ENCODE peak calls at places on chromosomes 12 and 14, in six cellular contexts. I is K562, X is HepG2, B is GM12878, T is GM12891, W is H1. U is an unnamed sample.

GRCh38 chr14:92154283-92154942 is 32.6 kb downstream of the CPSF2 start:
- DNase-seq in I (no peak), X (peak), B (no peak), T (no peak), W (no peak), U (no peak)

GRCh38 chr12:124633269-124633953 is 66.0 kb upstream of the NCOR2 start:
- DNase-seq in I (no peak), X (no peak), B (no peak), T (no peak), W (no peak), U (no peak)

GRCh38 chr14:76348898-76349297 is 27.0 kb upstream of the ESRRB start:
- DNase-seq in I (no peak), X (no peak), B (no peak), T (no peak), W (peak), U (no peak)

GRCh38 chr12:52278931-52279682 is 4.7 kb downstream of the KRT86 start:
- DNase-seq in I (peak), X (peak), B (no peak), T (peak), W (peak), U (peak)

GRCh38 chr14:66476964-66477363 is 9.2 kb upstream of the CCDC196 start:
- DNase-seq in I (peak), X (no peak), B (no peak), T (no peak), W (no peak), U (no peak)

GRCh38 chr12:112261559-112261958 is 120.7 kb downstream of the HECTD4 start:
- DNase-seq in I (peak), X (peak), B (no peak), T (no peak), W (no peak), U (no peak)

GRCh38 chr12:79407671-79408622 is 282.8 kb downstream of the PAWR start:
- DNase-seq in I (no peak), X (peak), B (peak), T (no peak), W (peak), U (no peak)

GRCh38 chr14:36256131-36256801 is 64.2 kb downstream of the MBIP start:
- DNase-seq in I (no peak), X (no peak), B (no peak), T (no peak), W (no peak), U (no peak)

GRCh38 chr12:87152841-87153528 is 876.2 kb downstream of the C12orf50 start:
- DNase-seq in I (no peak), X (no peak), B (no peak), T (no peak), W (no peak), U (no peak)

GRCh38 chr12:131779027-131779426 is 49.2 kb upstream of the MMP17 start:
- DNase-seq in I (no peak), X (no peak), B (no peak), T (no peak), W (no peak), U (no peak)

GRCh38 chr14:30214456-30215090 is 286.9 kb upstream of the PRKD1 start:
- DNase-seq in I (peak), X (peak), B (peak), T (no peak), W (no peak), U (no peak)

GRCh38 chr14:30375280-30375892 is 183.6 kb upstream of the G2E3 start:
- DNase-seq in I (peak), X (peak), B (no peak), T (peak), W (peak), U (no peak)

GRCh38 chr12:121649819-121650353 is 19.6 kb downstream of the MORN3 start:
- DNase-seq in I (peak), X (no peak), B (no peak), T (no peak), W (no peak), U (no peak)

GRCh38 chr12:24853588-24853987 is 95.3 kb downstream of the BCAT1 start:
- DNase-seq in I (peak), X (no peak), B (no peak), T (no peak), W (no peak), U (no peak)
- TF ChIP-seq TAF1 in I (no peak), X (no peak), B (no peak), T (no peak), W (no peak), U (no peak)

GRCh38 chr14:88831285-88831684 is 6.8 kb downstream of the TTC8 start:
- DNase-seq in I (no peak), X (no peak), B (no peak), T (no peak), W (no peak), U (no peak)
- TF ChIP-seq POLR2AphosphoS5 in I (no peak), X (no peak), B (no peak), T (no peak), W (no peak), U (no peak)

GRCh38 chr14:21026251-21026987 is 1.6 kb upstream of the NDRG2 start:
- DNase-seq in I (peak), X (no peak), B (no peak), T (no peak), W (no peak), U (no peak)
- TF ChIP-seq POLR2A in I (no peak), X (no peak), B (no peak), T (no peak), W (no peak), U (no peak)

GRCh38 chr12:104133861-104134260 is 4.1 kb downstream of the NFYB start:
- DNase-seq in I (no peak), X (no peak), B (no peak), T (no peak), W (no peak), U (no peak)

GRCh38 chr12:104131609-104132008 is 6.4 kb downstream of the NFYB start:
- DNase-seq in I (no peak), X (peak), B (no peak), T (no peak), W (no peak), U (no peak)

GRCh38 chr12:104134882-104135281 is 3.1 kb downstream of the NFYB start:
- DNase-seq in I (no peak), X (no peak), B (no peak), T (no peak), W (no peak), U (no peak)

GRCh38 chr12:104130760-104131159 is 7.2 kb downstream of the NFYB start:
- DNase-seq in I (no peak), X (no peak), B (no peak), T (no peak), W (no peak), U (no peak)

DNA sequence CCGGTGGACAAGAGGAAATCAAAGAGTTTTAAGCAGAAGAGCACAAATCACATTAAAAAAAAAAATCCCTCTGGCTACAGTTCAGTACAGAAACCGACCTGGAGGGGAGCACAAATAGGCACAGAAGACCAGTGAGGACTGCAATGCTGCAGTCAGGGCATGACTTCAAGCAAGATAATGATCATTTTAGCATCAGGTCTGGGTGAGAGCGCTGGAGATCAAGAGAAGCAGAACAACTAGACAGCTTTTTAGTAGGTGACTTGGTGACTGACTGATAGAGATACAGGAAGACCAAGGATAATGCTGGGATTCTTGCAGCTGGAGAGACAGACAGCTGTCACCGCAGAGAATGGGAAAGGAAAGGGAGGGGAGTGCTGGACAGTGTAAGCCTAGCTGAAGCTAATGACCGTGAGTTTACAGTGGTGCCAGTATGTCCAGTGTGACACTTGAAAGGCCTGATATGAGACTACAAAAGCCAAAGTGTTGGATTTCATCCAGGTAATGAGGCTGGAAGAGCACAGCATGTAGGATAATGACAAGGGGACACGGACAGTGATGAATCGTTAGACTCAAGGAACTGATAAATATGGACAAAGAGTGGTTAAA is 5.6 kb downstream of the NFYB start:
- DNase-seq in I (no peak), X (no peak), B (no peak), T (no peak), W (no peak), U (no peak)
- TF ChIP-seq TAF1 in I (no peak), X (no peak), B (no peak), T (no peak), W (no peak), U (no peak)

GRCh38 chr12:48176417-48176751 is 7.1 kb upstream of the CCDC184 start:
- DNase-seq in I (no peak), X (no peak), B (no peak), T (no peak), W (no peak), U (no peak)
- TF ChIP-seq POLR2AphosphoS5 in I (no peak), X (no peak), B (no peak), T (no peak), W (no peak), U (no peak)

DNA sequence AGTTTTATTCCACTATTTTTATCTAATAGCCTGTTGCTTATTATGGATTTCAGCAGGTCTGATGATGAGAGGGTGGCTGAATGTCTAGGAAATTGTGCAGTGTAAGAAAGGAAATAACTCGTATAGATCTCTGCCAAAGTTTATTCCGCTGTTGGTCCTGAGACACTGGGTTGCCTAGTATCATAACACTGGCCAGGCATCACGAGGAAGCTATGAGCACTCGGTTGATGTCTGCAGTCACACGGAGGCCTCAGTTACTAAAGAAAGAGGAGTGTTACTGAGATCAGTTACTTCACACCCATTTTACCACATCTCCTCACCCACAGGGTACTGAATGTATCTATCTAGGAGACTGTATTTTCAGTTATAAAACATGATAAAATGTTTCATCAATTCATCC is 21.9 kb downstream of the BHLHE41 start:
- DNase-seq in I (no peak), X (no peak), B (no peak), T (no peak), W (no peak), U (no peak)
- TF ChIP-seq POLR2A in I (no peak), X (no peak), B (no peak), T (no peak), W (no peak), U (no peak)